ENCODE peak calls at places on chromosomes 12 and 14, in seven cellular contexts. One of them, this sample, is unnamed.

GRCh38 chr12:26715232-26715631 is 117.8 kb downstream of the ITPR2 start:
- DNase-seq in IMR-90: no peak
- DNase-seq in neuronal stem cell: no peak
- DNase-seq in H9: no peak
- DNase-seq in mesenchymal stem cell: no peak
- DNase-seq in mesendoderm: no peak
- DNase-seq in H1: no peak
- DNase-seq in this sample: no peak

GRCh38 chr12:49777800-49778748 is 36.7 kb downstream of the TMBIM6 start:
- DNase-seq in IMR-90: peak
- DNase-seq in neuronal stem cell: peak
- DNase-seq in H9: peak
- DNase-seq in mesenchymal stem cell: peak
- DNase-seq in mesendoderm: peak
- DNase-seq in H1: peak
- DNase-seq in this sample: peak

GRCh38 chr12:68122236-68122920 is 37.2 kb downstream of the IFNG start:
- DNase-seq in IMR-90: no peak
- DNase-seq in neuronal stem cell: no peak
- DNase-seq in H9: no peak
- DNase-seq in mesenchymal stem cell: no peak
- DNase-seq in mesendoderm: no peak
- DNase-seq in H1: no peak
- DNase-seq in this sample: no peak

GRCh38 chr12:47087088-47087688 is 7.4 kb upstream of the AMIGO2 start:
- DNase-seq in IMR-90: peak
- DNase-seq in neuronal stem cell: no peak
- DNase-seq in H9: no peak
- DNase-seq in mesenchymal stem cell: peak
- DNase-seq in mesendoderm: no peak
- DNase-seq in H1: no peak
- DNase-seq in this sample: no peak

GRCh38 chr12:124700810-124701594 is 133.6 kb upstream of the NCOR2 start:
- DNase-seq in IMR-90: peak
- DNase-seq in neuronal stem cell: no peak
- DNase-seq in H9: peak
- DNase-seq in mesenchymal stem cell: no peak
- DNase-seq in mesendoderm: peak
- DNase-seq in H1: no peak
- DNase-seq in this sample: peak

GRCh38 chr12:101733166-101733565 is 6.1 kb downstream of the SYCP3 start:
- DNase-seq in IMR-90: no peak
- DNase-seq in neuronal stem cell: no peak
- DNase-seq in H9: no peak
- DNase-seq in mesenchymal stem cell: no peak
- DNase-seq in mesendoderm: no peak
- DNase-seq in H1: no peak
- DNase-seq in this sample: no peak

GRCh38 chr14:75295061-75295461 is 16.4 kb downstream of the FOS start:
- DNase-seq in IMR-90: peak
- DNase-seq in neuronal stem cell: peak
- DNase-seq in H9: peak
- DNase-seq in mesenchymal stem cell: peak
- DNase-seq in mesendoderm: peak
- DNase-seq in H1: no peak
- DNase-seq in this sample: peak

GRCh38 chr14:65168840-65169239 is 66.5 kb upstream of the MAX start:
- DNase-seq in IMR-90: no peak
- DNase-seq in neuronal stem cell: no peak
- DNase-seq in H9: no peak
- DNase-seq in mesenchymal stem cell: peak
- DNase-seq in mesendoderm: peak
- DNase-seq in H1: no peak
- DNase-seq in this sample: no peak

GRCh38 chr12:117367006-117367638 is 5.7 kb upstream of the NOS1 start:
- DNase-seq in IMR-90: peak
- DNase-seq in neuronal stem cell: peak
- DNase-seq in H9: peak
- DNase-seq in mesenchymal stem cell: peak
- DNase-seq in mesendoderm: peak
- DNase-seq in H1: peak
- DNase-seq in this sample: peak

GRCh38 chr12:108271951-108272729 is 67.0 kb downstream of the CMKLR1 start:
- DNase-seq in IMR-90: no peak
- DNase-seq in neuronal stem cell: no peak
- DNase-seq in H9: no peak
- DNase-seq in mesenchymal stem cell: no peak
- DNase-seq in mesendoderm: peak
- DNase-seq in H1: no peak
- DNase-seq in this sample: no peak

GRCh38 chr14:50109342-50109741 is 7.0 kb downstream of the VCPKMT start:
- DNase-seq in IMR-90: peak
- DNase-seq in neuronal stem cell: no peak
- DNase-seq in H9: no peak
- DNase-seq in mesenchymal stem cell: peak
- DNase-seq in mesendoderm: peak
- DNase-seq in H1: no peak
- DNase-seq in this sample: peak

GRCh38 chr14:75702606-75703261 is 41.7 kb downstream of the TTLL5 start:
- DNase-seq in IMR-90: peak
- DNase-seq in neuronal stem cell: peak
- DNase-seq in H9: no peak
- DNase-seq in mesenchymal stem cell: no peak
- DNase-seq in mesendoderm: peak
- DNase-seq in H1: no peak
- DNase-seq in this sample: no peak

GRCh38 chr14:61184117-61184516 is 97.0 kb downstream of the TMEM30B start:
- DNase-seq in IMR-90: peak
- DNase-seq in neuronal stem cell: no peak
- DNase-seq in H9: no peak
- DNase-seq in mesenchymal stem cell: peak
- DNase-seq in mesendoderm: no peak
- DNase-seq in H1: no peak
- DNase-seq in this sample: no peak

GRCh38 chr14:53043107-53043704 is 92.4 kb upstream of the FERMT2 start:
- DNase-seq in IMR-90: peak
- DNase-seq in neuronal stem cell: no peak
- DNase-seq in H9: no peak
- DNase-seq in mesenchymal stem cell: peak
- DNase-seq in mesendoderm: no peak
- DNase-seq in H1: no peak
- DNase-seq in this sample: peak

GRCh38 chr12:116474899-116475298 is 84.3 kb upstream of the MAP1LC3B2 start:
- DNase-seq in IMR-90: no peak
- DNase-seq in neuronal stem cell: no peak
- DNase-seq in H9: no peak
- DNase-seq in mesenchymal stem cell: no peak
- DNase-seq in mesendoderm: no peak
- DNase-seq in H1: no peak
- DNase-seq in this sample: no peak

GRCh38 chr12:124940393-124941169 is 26.1 kb upstream of the UBC start:
- DNase-seq in IMR-90: peak
- DNase-seq in neuronal stem cell: peak
- DNase-seq in H9: peak
- DNase-seq in mesenchymal stem cell: peak
- DNase-seq in mesendoderm: peak
- DNase-seq in H1: peak
- DNase-seq in this sample: peak

GRCh38 chr12:65818454-65819382 is 5.6 kb upstream of the HMGA2 start:
- DNase-seq in IMR-90: peak
- DNase-seq in neuronal stem cell: no peak
- DNase-seq in H9: no peak
- DNase-seq in mesenchymal stem cell: no peak
- DNase-seq in mesendoderm: peak
- DNase-seq in H1: no peak
- DNase-seq in this sample: no peak

GRCh38 chr14:50677527-50678063 is 9.5 kb upstream of the SAV1 start:
- DNase-seq in IMR-90: peak
- DNase-seq in neuronal stem cell: no peak
- DNase-seq in H9: no peak
- DNase-seq in mesenchymal stem cell: peak
- DNase-seq in mesendoderm: peak
- DNase-seq in H1: no peak
- DNase-seq in this sample: no peak

GRCh38 chr14:99946652-99947489 is 118.4 kb upstream of the EVL start:
- DNase-seq in IMR-90: no peak
- DNase-seq in neuronal stem cell: peak
- DNase-seq in H9: peak
- DNase-seq in mesenchymal stem cell: peak
- DNase-seq in mesendoderm: no peak
- DNase-seq in H1: no peak
- DNase-seq in this sample: no peak

GRCh38 chr14:53432378-53432802 is 279.3 kb upstream of the DDHD1 start:
- DNase-seq in IMR-90: peak
- DNase-seq in neuronal stem cell: peak
- DNase-seq in H9: peak
- DNase-seq in mesenchymal stem cell: peak
- DNase-seq in mesendoderm: peak
- DNase-seq in H1: peak
- DNase-seq in this sample: peak

GRCh38 chr14:44609201-44609600 is 102.1 kb upstream of the FSCB start:
- DNase-seq in IMR-90: no peak
- DNase-seq in neuronal stem cell: no peak
- DNase-seq in H9: no peak
- DNase-seq in mesenchymal stem cell: no peak
- DNase-seq in mesendoderm: no peak
- DNase-seq in H1: no peak
- DNase-seq in this sample: no peak

GRCh38 chr12:7972734-7973488 is 36.9 kb upstream of the SLC2A3 start:
- DNase-seq in IMR-90: no peak
- DNase-seq in neuronal stem cell: no peak
- DNase-seq in H9: no peak
- DNase-seq in mesenchymal stem cell: no peak
- DNase-seq in mesendoderm: no peak
- DNase-seq in H1: no peak
- DNase-seq in this sample: no peak

GRCh38 chr12:132438139-132438700 is 51.7 kb upstream of the FBRSL1 start:
- DNase-seq in IMR-90: no peak
- DNase-seq in neuronal stem cell: no peak
- DNase-seq in H9: no peak
- DNase-seq in mesenchymal stem cell: no peak
- DNase-seq in mesendoderm: no peak
- DNase-seq in H1: no peak
- DNase-seq in this sample: no peak

GRCh38 chr14:100115726-100116125 is 43.7 kb downstream of the DEGS2 start:
- DNase-seq in IMR-90: no peak
- DNase-seq in neuronal stem cell: no peak
- DNase-seq in H9: no peak
- DNase-seq in mesenchymal stem cell: no peak
- DNase-seq in mesendoderm: no peak
- DNase-seq in H1: no peak
- DNase-seq in this sample: no peak

GRCh38 chr12:2169964-2170363 is 117.2 kb downstream of the CACNA1C start:
- DNase-seq in IMR-90: no peak
- DNase-seq in neuronal stem cell: no peak
- DNase-seq in H9: no peak
- DNase-seq in mesenchymal stem cell: no peak
- DNase-seq in mesendoderm: no peak
- DNase-seq in H1: no peak
- DNase-seq in this sample: peak
- H2AK5ac ChIP-seq in IMR-90: no peak
- H2AK5ac ChIP-seq in neuronal stem cell: no peak
- H2AK5ac ChIP-seq in H9: no peak
- H2AK5ac ChIP-seq in mesenchymal stem cell: no peak
- H2AK5ac ChIP-seq in mesendoderm: no peak
- H2AK5ac ChIP-seq in H1: no peak
- H2AK5ac ChIP-seq in this sample: no peak

GRCh38 chr12:62317017-62317416 is 56.8 kb downstream of the USP15 start:
- DNase-seq in IMR-90: no peak
- DNase-seq in neuronal stem cell: no peak
- DNase-seq in H9: no peak
- DNase-seq in mesenchymal stem cell: no peak
- DNase-seq in mesendoderm: no peak
- DNase-seq in H1: no peak
- DNase-seq in this sample: no peak
- H2AK5ac ChIP-seq in IMR-90: no peak
- H2AK5ac ChIP-seq in neuronal stem cell: no peak
- H2AK5ac ChIP-seq in H9: no peak
- H2AK5ac ChIP-seq in mesenchymal stem cell: no peak
- H2AK5ac ChIP-seq in mesendoderm: no peak
- H2AK5ac ChIP-seq in H1: no peak
- H2AK5ac ChIP-seq in this sample: no peak

GRCh38 chr14:88296343-88296742 is 26.7 kb downstream of the KCNK10 start:
- DNase-seq in IMR-90: no peak
- DNase-seq in neuronal stem cell: no peak
- DNase-seq in H9: no peak
- DNase-seq in mesenchymal stem cell: no peak
- DNase-seq in mesendoderm: no peak
- DNase-seq in H1: no peak
- DNase-seq in this sample: no peak
- H2AK5ac ChIP-seq in IMR-90: no peak
- H2AK5ac ChIP-seq in neuronal stem cell: no peak
- H2AK5ac ChIP-seq in H9: no peak
- H2AK5ac ChIP-seq in mesenchymal stem cell: no peak
- H2AK5ac ChIP-seq in mesendoderm: no peak
- H2AK5ac ChIP-seq in H1: no peak
- H2AK5ac ChIP-seq in this sample: no peak

GRCh38 chr12:57169969-57170368 is 22.6 kb upstream of the LRP1-AS start:
- DNase-seq in IMR-90: no peak
- DNase-seq in neuronal stem cell: no peak
- DNase-seq in H9: no peak
- DNase-seq in mesenchymal stem cell: no peak
- DNase-seq in mesendoderm: no peak
- DNase-seq in H1: no peak
- DNase-seq in this sample: no peak
- H2AK5ac ChIP-seq in IMR-90: no peak
- H2AK5ac ChIP-seq in neuronal stem cell: no peak
- H2AK5ac ChIP-seq in H9: no peak
- H2AK5ac ChIP-seq in mesenchymal stem cell: no peak
- H2AK5ac ChIP-seq in mesendoderm: no peak
- H2AK5ac ChIP-seq in H1: no peak
- H2AK5ac ChIP-seq in this sample: no peak